ENCODE peak calls at places on chromosome 19, in seven cellular contexts. X is GM06990; K is frontal cortex; F is ELF-1; P is pons; C is stimulated activated CD8-positive, alpha-beta memory T cell treated with anti-CD3 and anti-CD28 coated beads, Interleukin-4, amount 100 ng/mL, for 1 hour; H is Calu3. I is an unnamed sample.

GRCh38 chr19:410243-410781 is 1.4 kb upstream of the C2CD4C start:
- DNase-seq in X (no peak), C (no peak), P (no peak), F (no peak), K (peak), H (no peak), I (no peak)

GRCh38 chr19:10353793-10354391 is 14.5 kb upstream of the ICAM3 start:
- DNase-seq in C (no peak), H (peak), K (no peak), P (no peak), F (peak), X (peak), I (no peak)

GRCh38 chr19:38308006-38308766 is 4.1 kb downstream of the C19orf33 start:
- DNase-seq in C (no peak), H (no peak), P (no peak), X (no peak), F (no peak), K (no peak), I (no peak)

GRCh38 chr19:6693681-6694080 is 23.7 kb upstream of the TNFSF14 start:
- DNase-seq in K (no peak), F (no peak), P (no peak), X (no peak), C (no peak), H (no peak), I (no peak)

GRCh38 chr19:54310543-54310942 is 2.4 kb downstream of the LILRA5 start:
- DNase-seq in F (no peak), X (no peak), P (no peak), C (no peak), K (no peak), H (no peak), I (no peak)

GRCh38 chr19:4279530-4280422 is 710 bp downstream of the SHD start:
- DNase-seq in X (no peak), H (no peak), F (no peak), K (no peak), P (no peak), C (no peak), I (no peak)

GRCh38 chr19:42176990-42177685 is 40.3 kb downstream of the DEDD2 start:
- DNase-seq in X (peak), P (peak), K (peak), C (peak), F (peak), H (peak), I (no peak)

GRCh38 chr19:15475169-15475568 is 4.1 kb downstream of the PGLYRP2 start:
- DNase-seq in P (no peak), F (no peak), X (no peak), H (no peak), K (no peak), C (no peak), I (no peak)

GRCh38 chr19:57355916-57356315 is 4.8 kb downstream of the ZNF304 start:
- DNase-seq in C (no peak), K (no peak), F (no peak), X (no peak), H (no peak), P (no peak), I (no peak)

GRCh38 chr19:50794074-50794777 is 4.0 kb downstream of the ACP4 start:
- DNase-seq in K (no peak), F (no peak), P (no peak), C (no peak), H (peak), X (no peak), I (no peak)

GRCh38 chr19:16851031-16851712 is 22.0 kb downstream of the SIN3B start:
- DNase-seq in C (no peak), K (no peak), F (no peak), X (no peak), P (no peak), H (no peak), I (no peak)

GRCh38 chr19:56252699-56253422 is 19.7 kb upstream of the EDDM13 start:
- DNase-seq in P (peak), H (peak), C (peak), X (peak), K (no peak), F (peak), I (peak)

GRCh38 chr19:33815410-33816340 is 19.0 kb downstream of the KCTD15 start:
- DNase-seq in P (no peak), C (no peak), F (no peak), X (no peak), H (no peak), K (peak), I (no peak)

GRCh38 chr19:48102870-48103751 is 7.5 kb downstream of the PLA2G4C start:
- DNase-seq in K (no peak), F (peak), H (peak), C (no peak), P (no peak), X (no peak), I (peak)

GRCh38 chr19:57633832-57634131 is 814 bp downstream of the ZNF211 start:
- DNase-seq in P (no peak), X (no peak), F (no peak), C (no peak), K (no peak), H (no peak), I (no peak)

GRCh38 chr19:32233091-32233490 is 112.3 kb upstream of the ZNF507 start:
- DNase-seq in F (no peak), X (no peak), H (no peak), C (no peak), K (no peak), P (peak), I (no peak)

GRCh38 chr19:42199440-42200115 is 17.9 kb downstream of the DEDD2 start:
- DNase-seq in K (no peak), X (peak), C (no peak), P (no peak), F (peak), H (no peak), I (no peak)

GRCh38 chr19:46840157-46840942 is 10.3 kb downstream of the AP2S1 start:
- DNase-seq in F (peak), P (peak), H (peak), C (no peak), X (peak), K (no peak), I (peak)

GRCh38 chr19:2827840-2828489 is 8.3 kb downstream of the ZNF554 start:
- DNase-seq in X (no peak), K (no peak), H (no peak), P (no peak), C (no peak), F (no peak), I (no peak)

GRCh38 chr19:38284422-38284821 is 19.6 kb upstream of the C19orf33 start:
- DNase-seq in X (no peak), F (no peak), H (no peak), P (peak), K (no peak), C (no peak), I (no peak)

GRCh38 chr19:40691421-40692211 is 1.2 kb upstream of the NUMBL start:
- DNase-seq in F (peak), K (peak), X (no peak), H (no peak), P (no peak), C (no peak), I (no peak)

I was measured in SW 1271.